ENCODE peak calls at places on chromosomes 7 and 10, in nine cellular contexts. Q is breast epithelium, V is foreskin fibroblast, E is fibroblast of villous mesenchyme, O is MCF 10A, U is lower lobe of right lung, B is CD14-positive monocyte, P is nephron progenitor cell, X is Panc1. M is an unnamed sample.

GRCh38 chr10:119061926-119062325 is 18.7 kb downstream of the EIF3A start:
- DNase-seq in Q (no peak), V (no peak), E (no peak), O (no peak), U (no peak), B (no peak), P (no peak), X (no peak), M (no peak)

GRCh38 chr7:137893143-137893742 is 46.5 kb upstream of the DGKI start:
- DNase-seq in Q (no peak), V (no peak), E (no peak), O (no peak), U (no peak), B (no peak), P (no peak), X (no peak), M (no peak)

GRCh38 chr7:147048864-147049263 is 932.3 kb downstream of the CNTNAP2 start:
- DNase-seq in Q (no peak), V (no peak), E (no peak), O (no peak), U (no peak), B (no peak), P (no peak), X (no peak), M (no peak)

GRCh38 chr10:93290661-93291354 is 191.3 kb downstream of the MYOF start:
- DNase-seq in Q (no peak), V (no peak), E (no peak), O (no peak), U (no peak), B (no peak), P (no peak), X (no peak), M (no peak)

GRCh38 chr7:138546064-138546619 is 86.1 kb downstream of the TRIM24 start:
- DNase-seq in Q (no peak), V (no peak), E (peak), O (no peak), U (no peak), B (no peak), P (no peak), X (no peak), M (no peak)

GRCh38 chr10:126199221-126199998 is 188.9 kb downstream of the ADAM12 start:
- DNase-seq in Q (no peak), V (peak), E (peak), O (peak), U (no peak), B (no peak), P (no peak), X (no peak), M (peak)

GRCh38 chr10:103750836-103751235 is 104.5 kb downstream of the SH3PXD2A start:
- DNase-seq in Q (no peak), V (no peak), E (no peak), O (no peak), U (no peak), B (no peak), P (no peak), X (no peak), M (no peak)

GRCh38 chr10:49596836-49597235 is 13.3 kb upstream of the SLC18A3 start:
- DNase-seq in Q (no peak), V (no peak), E (no peak), O (no peak), U (no peak), B (no peak), P (no peak), X (no peak), M (no peak)

GRCh38 chr10:60666221-60666620 is 112.1 kb upstream of the CDK1 start:
- DNase-seq in Q (no peak), V (no peak), E (peak), O (peak), U (peak), B (peak), P (no peak), X (no peak), M (peak)

GRCh38 chr10:78357673-78358206 is 324.1 kb downstream of the RPS24 start:
- DNase-seq in Q (no peak), V (no peak), E (no peak), O (no peak), U (no peak), B (no peak), P (no peak), X (no peak), M (no peak)

GRCh38 chr7:41313171-41313570 is 389.7 kb downstream of the INHBA start:
- DNase-seq in Q (no peak), V (peak), E (no peak), O (no peak), U (no peak), B (no peak), P (no peak), X (no peak), M (peak)

GRCh38 chr10:101775273-101776131 is at the start of gene FGF8:
- DNase-seq in Q (no peak), V (no peak), E (no peak), O (no peak), U (no peak), B (no peak), P (peak), X (no peak), M (no peak)

GRCh38 chr10:114751856-114752255 is 69.7 kb upstream of the FHIP2A start:
- DNase-seq in Q (no peak), V (no peak), E (no peak), O (peak), U (no peak), B (no peak), P (no peak), X (no peak), M (peak)

GRCh38 chr7:101402081-101402779 is 39.6 kb downstream of the COL26A1 start:
- DNase-seq in Q (no peak), V (peak), E (no peak), O (peak), U (no peak), B (no peak), P (peak), X (no peak), M (peak)

GRCh38 chr7:71846160-71846559 is 566.0 kb downstream of the CALN1 start:
- DNase-seq in Q (no peak), V (no peak), E (no peak), O (no peak), U (no peak), B (no peak), P (peak), X (no peak), M (no peak)

GRCh38 chr10:123945506-123945905 is 53.9 kb upstream of the CPXM2 start:
- DNase-seq in Q (no peak), V (peak), E (peak), O (peak), U (no peak), B (no peak), P (no peak), X (no peak), M (peak)

GRCh38 chr7:139915301-139915863 is 86.3 kb downstream of the TBXAS1 start:
- DNase-seq in Q (no peak), V (no peak), E (no peak), O (no peak), U (no peak), B (no peak), P (no peak), X (peak), M (peak)

GRCh38 chr7:26468625-26469024 is 177.0 kb downstream of the SNX10 start:
- DNase-seq in Q (no peak), V (no peak), E (no peak), O (no peak), U (no peak), B (no peak), P (no peak), X (no peak), M (no peak)

GRCh38 chr10:110212119-110213006 is 5.0 kb downstream of the MXI1 start:
- DNase-seq in Q (no peak), V (no peak), E (no peak), O (no peak), U (peak), B (peak), P (no peak), X (no peak), M (peak)

GRCh38 chr7:5677538-5678294 is 103.7 kb downstream of the RNF216 start:
- DNase-seq in Q (no peak), V (peak), E (peak), O (peak), U (peak), B (peak), P (peak), X (no peak), M (peak)

GRCh38 chr7:33809218-33809617 is 96.1 kb upstream of the BMPER start:
- DNase-seq in Q (no peak), V (no peak), E (no peak), O (peak), U (no peak), B (no peak), P (no peak), X (no peak), M (no peak)

GRCh38 chr7:22110227-22110839 is 164.6 kb upstream of the CDCA7L start:
- DNase-seq in Q (no peak), V (peak), E (peak), O (peak), U (no peak), B (no peak), P (peak), X (peak), M (peak)

GRCh38 chr10:50473756-50474155 is 150.0 kb downstream of the SGMS1 start:
- DNase-seq in Q (no peak), V (no peak), E (no peak), O (no peak), U (no peak), B (no peak), P (no peak), X (no peak), M (no peak)

GRCh38 chr7:44678096-44678467 is 70.6 kb upstream of the ZMIZ2 start:
- DNase-seq in Q (no peak), V (no peak), E (no peak), O (no peak), U (no peak), B (no peak), P (no peak), X (no peak), M (peak)

GRCh38 chr7:76292206-76292573 is 10.3 kb upstream of the HSPB1 start:
- DNase-seq in Q (no peak), V (no peak), E (peak), O (peak), U (no peak), B (no peak), P (no peak), X (no peak), M (peak)

GRCh38 chr10:63637833-63638443 is 116.7 kb downstream of the REEP3 start:
- DNase-seq in Q (no peak), V (no peak), E (no peak), O (no peak), U (no peak), B (no peak), P (no peak), X (no peak), M (no peak)

GRCh38 chr7:50733552-50733951 is 49.1 kb downstream of the GRB10 start:
- DNase-seq in Q (no peak), V (no peak), E (peak), O (peak), U (no peak), B (no peak), P (no peak), X (no peak), M (peak)

GRCh38 chr7:105831824-105832535 is 44.4 kb downstream of the ATXN7L1 start:
- DNase-seq in Q (no peak), V (peak), E (peak), O (no peak), U (no peak), B (no peak), P (no peak), X (no peak), M (no peak)

GRCh38 chr7:155210386-155210785 is 87.3 kb upstream of the INSIG1 start:
- DNase-seq in Q (peak), V (no peak), E (no peak), O (peak), U (no peak), B (no peak), P (no peak), X (no peak), M (no peak)
- TF ChIP-seq CTCF in Q (no peak), V (no peak), E (no peak), O (no peak), U (no peak), B (no peak), P (no peak), X (no peak), M (no peak)

DNA sequence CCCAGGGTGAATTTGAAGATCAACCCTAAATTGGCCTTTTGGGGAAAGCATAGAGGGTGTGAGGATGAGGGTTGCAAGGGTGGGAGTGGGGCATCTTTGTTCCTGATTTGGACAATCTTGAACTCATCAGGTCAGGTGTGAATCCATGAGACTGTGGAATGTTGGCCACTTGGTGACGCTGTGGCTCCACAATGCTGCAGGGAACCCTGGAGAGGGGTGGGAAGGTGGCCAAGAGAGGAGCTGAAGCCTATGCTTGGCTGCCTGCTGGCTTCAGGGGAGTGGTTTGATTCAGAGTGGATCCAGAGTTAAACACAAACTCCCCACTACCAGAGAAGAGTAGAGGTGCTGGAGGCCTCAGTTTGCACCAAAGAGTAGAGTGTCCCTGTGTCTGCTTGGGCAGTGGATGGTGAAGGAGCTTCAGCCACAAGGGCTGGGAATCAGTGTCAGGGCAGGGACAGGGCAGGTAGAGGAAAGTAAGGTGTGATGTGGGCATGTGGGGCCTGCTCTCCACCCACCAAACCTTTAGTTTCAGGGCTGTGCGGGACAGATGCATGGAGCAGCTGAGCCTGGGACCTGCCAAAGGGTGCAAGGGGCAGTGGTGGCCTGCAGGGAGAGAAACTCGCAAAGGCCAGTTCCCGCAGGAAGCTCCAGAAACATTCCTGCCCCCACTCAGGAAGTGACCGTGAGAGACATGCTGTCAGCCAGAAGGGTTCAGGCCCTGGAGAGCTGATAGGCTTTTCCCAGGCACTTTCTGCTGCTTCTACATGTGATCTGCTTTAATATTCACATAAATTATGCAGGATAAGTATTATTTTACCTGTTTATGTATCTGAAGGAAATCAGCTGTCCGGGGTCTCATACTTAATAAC is 81.0 kb upstream of the PRSS58 start:
- DNase-seq in Q (no peak), V (no peak), E (no peak), O (peak), U (no peak), B (no peak), P (peak), X (no peak), M (peak)
- TF ChIP-seq CTCF in Q (no peak), V (no peak), E (peak), O (peak), U (no peak), B (no peak), P (peak), X (peak), M (peak)

DNA sequence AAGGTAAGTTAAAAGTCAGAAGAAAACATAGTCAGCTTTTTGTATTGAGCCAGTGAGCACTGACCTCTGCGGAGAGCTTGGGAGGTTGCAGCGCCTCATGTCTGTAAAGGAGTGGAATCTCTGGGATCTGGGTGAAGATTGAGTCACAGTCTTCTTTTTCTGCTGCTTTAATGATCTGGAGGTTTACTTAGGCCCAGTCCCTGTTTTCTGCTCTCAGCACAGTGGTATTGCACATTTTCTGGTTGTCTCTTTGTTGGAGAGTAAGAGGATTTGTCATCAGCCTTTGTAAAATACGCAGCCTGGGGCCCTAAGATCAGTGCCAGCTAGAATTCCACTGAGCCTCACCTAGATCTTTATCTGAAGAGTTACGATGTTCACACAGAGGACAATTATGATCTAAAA is 58.3 kb upstream of the GJD4 start:
- DNase-seq in Q (no peak), V (no peak), E (peak), O (peak), U (no peak), B (no peak), P (no peak), X (no peak), M (peak)
- TF ChIP-seq CTCF in Q (no peak), V (no peak), E (no peak), O (peak), U (no peak), B (no peak), P (no peak), X (peak), M (peak)

DNA sequence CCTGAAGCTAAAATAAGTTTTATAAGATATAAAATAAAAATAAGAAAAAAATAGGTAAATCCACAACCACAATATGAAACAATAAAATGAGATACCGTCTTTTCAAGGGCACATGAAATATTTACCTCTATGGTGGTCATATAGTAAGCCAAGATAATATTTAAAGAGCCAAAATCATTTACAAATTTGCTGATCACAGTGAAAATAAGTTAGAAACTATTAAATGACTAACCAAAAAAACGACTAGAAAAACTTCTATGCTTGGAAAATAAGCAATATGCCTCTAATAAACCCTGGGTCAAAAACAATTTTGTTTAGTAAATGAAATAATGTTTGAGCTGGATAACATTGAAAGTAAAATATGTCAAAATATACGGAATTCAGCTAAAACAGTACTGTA is 535.2 kb downstream of the GRID1 start:
- DNase-seq in Q (no peak), V (no peak), E (no peak), O (no peak), U (no peak), B (no peak), P (no peak), X (no peak), M (no peak)
- TF ChIP-seq CTCF in Q (no peak), V (no peak), E (no peak), O (no peak), U (no peak), B (no peak), P (no peak), X (no peak), M (no peak)

GRCh38 chr10:117429644-117430043 is 54.4 kb upstream of the PDZD8 start:
- DNase-seq in Q (no peak), V (no peak), E (no peak), O (no peak), U (no peak), B (no peak), P (no peak), X (no peak), M (no peak)

GRCh38 chr10:117432866-117433265 is 57.6 kb upstream of the PDZD8 start:
- DNase-seq in Q (no peak), V (no peak), E (no peak), O (no peak), U (no peak), B (no peak), P (no peak), X (no peak), M (no peak)

GRCh38 chr10:117425908-117426566 is 50.8 kb upstream of the PDZD8 start:
- DNase-seq in Q (no peak), V (no peak), E (no peak), O (no peak), U (no peak), B (no peak), P (no peak), X (no peak), M (no peak)

DNA sequence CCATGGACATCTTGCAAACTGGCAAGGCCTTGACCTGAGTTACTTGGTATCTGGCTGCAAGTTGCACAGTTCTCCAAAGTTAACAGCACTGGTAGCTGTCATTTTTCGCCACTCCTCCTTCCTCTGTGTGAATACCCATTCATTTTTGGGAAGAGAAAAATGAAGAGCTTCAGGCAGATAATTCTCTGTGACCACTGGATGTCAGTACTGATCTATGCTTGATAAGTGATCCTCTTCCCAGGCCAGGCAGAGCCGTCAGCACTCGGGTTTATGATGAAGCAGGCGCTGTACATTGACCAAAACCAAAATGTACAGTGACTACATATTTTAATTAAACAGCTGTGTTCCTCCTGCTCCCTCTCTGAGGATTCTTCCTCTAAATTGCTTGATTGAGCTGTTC is 55.9 kb upstream of the PDZD8 start:
- DNase-seq in Q (no peak), V (peak), E (peak), O (peak), U (no peak), B (peak), P (no peak), X (no peak), M (peak)
- TF ChIP-seq CTCF in Q (no peak), V (peak), E (peak), O (peak), U (no peak), B (peak), P (no peak), X (peak), M (peak)

GRCh38 chr7:52920977-52921376 is 114.5 kb upstream of the POM121L12 start:
- DNase-seq in Q (no peak), V (no peak), E (no peak), O (no peak), U (no peak), B (no peak), P (no peak), X (no peak), M (no peak)

DNA sequence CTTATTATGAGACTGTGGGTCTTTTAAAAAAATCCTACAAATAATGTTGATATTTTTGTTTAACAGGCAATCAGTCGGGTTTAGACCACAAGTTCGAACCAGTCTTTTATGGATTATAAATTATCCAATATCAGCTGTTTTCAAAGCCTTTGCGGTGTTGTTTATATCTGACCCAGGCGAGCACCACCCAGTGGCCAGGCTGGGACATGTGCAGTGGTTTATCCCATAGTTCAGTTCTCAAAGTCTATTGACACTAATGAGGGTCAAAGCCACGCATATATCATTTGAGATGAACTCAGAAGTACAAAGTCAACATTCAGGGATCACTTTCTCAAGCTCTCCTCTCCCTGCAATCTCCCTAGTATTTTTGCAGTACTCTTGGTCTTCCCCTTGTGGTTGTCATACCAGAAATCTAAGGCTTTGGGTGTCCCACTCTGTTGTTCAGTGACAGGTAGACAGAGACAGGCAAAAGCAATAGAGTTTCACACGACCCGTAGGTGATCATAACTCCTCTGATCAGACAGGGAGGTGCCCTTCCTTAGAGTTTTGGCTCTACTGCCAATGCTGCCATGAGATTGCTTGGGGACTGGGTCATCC is 117.4 kb upstream of the POM121L12 start:
- DNase-seq in Q (no peak), V (no peak), E (no peak), O (peak), U (no peak), B (no peak), P (peak), X (peak), M (no peak)
- TF ChIP-seq CTCF in Q (no peak), V (no peak), E (peak), O (peak), U (no peak), B (no peak), P (peak), X (peak), M (no peak)

M was measured in epithelial cell of esophagus.